ENCODE peak calls at places on chromosomes 12 and 14, in five cellular contexts. O is CD4-positive, alpha-beta T cell; X is pancreas; G is dorsolateral prefrontal cortex; H is lung. R is an unnamed sample.

GRCh38 chr14:30559638-30560071 is 697 bp downstream of the G2E3 start:
- DNase-seq in O (no peak), X (no peak), G (no peak), H (no peak), R (no peak)

GRCh38 chr12:48965447-48965846 is 6.1 kb downstream of the WNT10B start:
- DNase-seq in O (no peak), X (no peak), G (no peak), H (no peak), R (no peak)

GRCh38 chr14:96053236-96053599 is 14.1 kb downstream of the C14orf132 start:
- DNase-seq in O (no peak), X (no peak), G (no peak), H (no peak), R (no peak)

GRCh38 chr12:53729659-53730058 is 2.4 kb upstream of the CALCOCO1 start:
- DNase-seq in O (no peak), X (no peak), G (no peak), H (no peak), R (no peak)

GRCh38 chr14:33679461-33680225 is 271.2 kb downstream of the EGLN3 start:
- DNase-seq in O (no peak), X (no peak), G (no peak), H (no peak), R (no peak)

GRCh38 chr14:72679106-72679505 is 214.8 kb downstream of the DPF3 start:
- DNase-seq in O (no peak), X (no peak), G (peak), H (no peak), R (no peak)

GRCh38 chr12:94286580-94287244 is 138.3 kb downstream of the PLXNC1 start:
- DNase-seq in O (no peak), X (no peak), G (no peak), H (no peak), R (no peak)

GRCh38 chr14:45085004-45085403 is 1.1 kb downstream of the PRPF39 start:
- DNase-seq in O (no peak), X (no peak), G (no peak), H (no peak), R (no peak)

GRCh38 chr12:67035121-67035520 is 234.0 kb upstream of the CAND1 start:
- DNase-seq in O (no peak), X (no peak), G (no peak), H (no peak), R (no peak)

GRCh38 chr12:46549527-46550265 is 177.1 kb upstream of the SLC38A2 start:
- DNase-seq in O (no peak), X (no peak), G (no peak), H (no peak), R (no peak)

GRCh38 chr12:111819191-111820158 is 22.6 kb upstream of the MAPKAPK5 start:
- DNase-seq in O (no peak), X (no peak), G (no peak), H (no peak), R (no peak)

GRCh38 chr12:79959484-79959883 is 24.6 kb upstream of the PPP1R12A start:
- DNase-seq in O (no peak), X (no peak), G (peak), H (no peak), R (no peak)

GRCh38 chr14:49999826-50000214 is 106.9 kb downstream of the ARF6 start:
- DNase-seq in O (no peak), X (no peak), G (no peak), H (no peak), R (no peak)

GRCh38 chr14:100648474-100649172 is 61.4 kb upstream of the BEGAIN start:
- DNase-seq in O (no peak), X (no peak), G (no peak), H (no peak), R (no peak)

GRCh38 chr12:12817611-12818010 is 4.5 kb downstream of the DDX47 start:
- DNase-seq in O (no peak), X (no peak), G (no peak), H (no peak), R (no peak)

GRCh38 chr14:25056688-25057078 is 6.7 kb upstream of the STXBP6 start:
- DNase-seq in O (no peak), X (no peak), G (no peak), H (no peak), R (no peak)

GRCh38 chr14:97780804-97781203 is 983.6 kb downstream of the VRK1 start:
- DNase-seq in O (no peak), X (no peak), G (no peak), H (no peak), R (no peak)

GRCh38 chr14:94161979-94162378 is 12.1 kb upstream of the PPP4R4 start:
- DNase-seq in O (no peak), X (no peak), G (no peak), H (no peak), R (no peak)

GRCh38 chr14:94136575-94137331 is 7.3 kb upstream of the IFI27L2 start:
- DNase-seq in O (peak), X (peak), G (peak), H (peak), R (peak)

GRCh38 chr12:113050808-113051207 is 5.7 kb upstream of the DTX1 start:
- DNase-seq in O (no peak), X (no peak), G (no peak), H (no peak), R (no peak)

GRCh38 chr12:124375789-124376175 is 80.9 kb downstream of the RFLNA start:
- DNase-seq in O (no peak), X (no peak), G (no peak), H (no peak), R (no peak)

GRCh38 chr12:124372831-124373230 is 77.9 kb downstream of the RFLNA start:
- DNase-seq in O (no peak), X (no peak), G (no peak), H (no peak), R (no peak)

GRCh38 chr12:124375141-124375788 is 80.4 kb downstream of the RFLNA start:
- DNase-seq in O (no peak), X (no peak), G (no peak), H (no peak), R (no peak)

GRCh38 chr12:124374567-124374966 is 79.7 kb downstream of the RFLNA start:
- DNase-seq in O (no peak), X (no peak), G (no peak), H (no peak), R (no peak)

DNA sequence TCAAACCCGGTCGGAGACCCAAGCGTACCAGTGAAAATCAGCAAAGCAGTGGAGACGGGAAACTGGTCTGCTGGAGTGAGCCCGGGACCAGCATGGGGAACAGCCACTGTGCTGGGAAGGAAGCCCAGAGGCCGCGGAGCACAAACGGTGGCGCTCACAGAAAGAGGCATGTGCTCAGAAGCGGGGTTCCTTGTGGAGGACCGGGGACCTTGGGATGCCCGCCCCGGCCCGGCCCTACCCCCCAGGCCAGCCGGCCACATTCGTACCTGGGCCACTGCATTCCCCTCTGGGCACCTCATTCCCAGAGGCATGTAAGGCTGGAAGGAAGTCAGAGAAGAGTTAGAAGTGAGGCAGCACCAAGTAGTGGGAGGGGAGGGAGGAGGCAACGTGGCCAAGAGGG is 79.3 kb downstream of the RFLNA start:
- DNase-seq in O (no peak), X (no peak), G (no peak), H (no peak), R (no peak)
- TF ChIP-seq CTCF in O (no peak), X (no peak), G (no peak), H (no peak), R (no peak)

GRCh38 chr14:92665699-92666110 is 82.7 kb downstream of the LGMN start:
- DNase-seq in O (no peak), X (no peak), G (no peak), H (no peak), R (no peak)
- H3K27ac ChIP-seq in O (peak), X (no peak), G (no peak), H (peak), R (no peak)

GRCh38 chr14:78836777-78837176 is 666.6 kb downstream of the NRXN3 start:
- DNase-seq in O (no peak), X (peak), G (peak), H (peak), R (peak)
- TF ChIP-seq CTCF in O (no peak), X (no peak), G (peak), H (no peak), R (no peak)

GRCh38 chr12:86249276-86249675 is 6.9 kb downstream of the MGAT4C start:
- DNase-seq in O (no peak), X (no peak), G (no peak), H (no peak), R (no peak)

GRCh38 chr12:86256169-86256568 is at the start of gene MGAT4C:
- DNase-seq in O (no peak), X (no peak), G (no peak), H (no peak), R (no peak)

GRCh38 chr12:86257173-86257572 is 982 bp upstream of the MGAT4C start:
- DNase-seq in O (no peak), X (no peak), G (no peak), H (no peak), R (no peak)

GRCh38 chr12:86249856-86250255 is 6.3 kb downstream of the MGAT4C start:
- DNase-seq in O (no peak), X (no peak), G (no peak), H (no peak), R (no peak)

GRCh38 chr12:86254399-86255107 is 1.6 kb downstream of the MGAT4C start:
- DNase-seq in O (no peak), X (no peak), G (no peak), H (no peak), R (no peak)
- H3K27ac ChIP-seq in O (no peak), X (no peak), G (no peak), H (no peak), R (no peak)

DNA sequence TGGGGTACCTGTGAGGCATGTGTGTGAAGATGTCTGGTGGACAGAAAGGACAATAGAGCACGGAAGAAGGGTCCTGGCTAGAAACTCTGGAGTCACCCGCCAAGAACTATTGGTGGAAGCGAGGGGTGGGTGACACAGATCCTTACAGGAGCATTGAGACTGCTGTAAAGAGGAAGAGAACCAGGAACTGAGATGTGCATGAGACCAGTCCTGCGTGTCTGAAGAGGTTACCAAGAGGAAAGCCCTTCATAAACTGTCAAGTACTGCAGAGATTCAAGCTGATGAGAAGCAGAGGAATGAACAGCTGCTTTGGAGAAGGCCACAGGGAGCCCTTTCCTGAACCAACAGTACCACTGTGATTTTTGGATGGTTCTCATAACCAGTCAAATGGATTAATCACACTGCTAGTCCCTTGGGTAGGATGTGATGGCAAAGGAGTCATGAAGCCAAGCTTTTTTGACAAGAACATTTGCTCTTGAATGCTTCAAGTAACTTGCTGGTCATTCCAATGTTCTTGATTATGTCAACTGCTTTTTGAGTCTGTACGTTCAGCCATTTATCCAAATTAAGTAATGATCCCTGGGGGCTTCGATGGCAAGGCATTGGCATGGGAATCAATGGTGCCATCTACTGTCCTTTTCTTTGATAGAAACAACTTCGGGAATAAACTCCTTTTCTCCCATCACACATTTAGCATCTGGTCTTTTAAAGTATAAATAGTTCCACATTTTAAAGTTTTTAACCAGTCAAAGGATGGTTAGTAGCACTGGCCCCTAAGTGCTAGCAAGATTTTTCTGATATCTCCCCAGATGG is 42.9 kb downstream of the GPR135 start:
- DNase-seq in O (no peak), X (no peak), G (no peak), H (no peak), R (no peak)
- TF ChIP-seq CTCF in O (no peak), X (no peak), G (no peak), H (no peak), R (no peak)

GRCh38 chr12:22615963-22616501 is 8.9 kb upstream of the ETNK1 start:
- DNase-seq in O (no peak), X (no peak), G (no peak), H (no peak), R (no peak)
- H3K27ac ChIP-seq in O (no peak), X (no peak), G (no peak), H (no peak), R (no peak)

GRCh38 chr12:88638388-88638787 is 58.1 kb upstream of the KITLG start:
- DNase-seq in O (no peak), X (no peak), G (no peak), H (no peak), R (no peak)

GRCh38 chr12:88642675-88643431 is 62.6 kb upstream of the KITLG start:
- DNase-seq in O (no peak), X (no peak), G (no peak), H (no peak), R (no peak)

GRCh38 chr12:88639361-88639760 is 59.1 kb upstream of the KITLG start:
- DNase-seq in O (no peak), X (no peak), G (no peak), H (no peak), R (no peak)

GRCh38 chr12:88643685-88644084 is 63.4 kb upstream of the KITLG start:
- DNase-seq in O (no peak), X (no peak), G (no peak), H (no peak), R (no peak)

GRCh38 chr12:88638956-88639355 is 58.7 kb upstream of the KITLG start:
- DNase-seq in O (no peak), X (no peak), G (no peak), H (no peak), R (no peak)
- TF ChIP-seq CTCF in O (no peak), X (no peak), G (no peak), H (no peak), R (no peak)

GRCh38 chr14:103517626-103518415 is 4.8 kb downstream of the CKB start:
- DNase-seq in O (no peak), X (peak), G (no peak), H (no peak), R (no peak)
- H3K27ac ChIP-seq in O (no peak), X (no peak), G (peak), H (peak), R (peak)

R was measured in prostate gland.